ENCODE peak calls at places on chromosomes 7 and 10, in four cellular contexts. Y is K562, R is HCT116, S is HepG2. G is an unnamed sample. For H3K4me1, the result is how much of the 10 kb centered on the place peaks cover.

GRCh38 chr7:151411551-151411950 is 1.7 kb upstream of the WDR86 start:
- DNase-seq in Y (peak), R (no peak), S (no peak), G (no peak)

GRCh38 chr10:114477285-114477684 is 73.0 kb upstream of the AFAP1L2 start:
- DNase-seq in Y (no peak), R (no peak), S (peak), G (no peak)

GRCh38 chr7:46257766-46258448 is 336.8 kb upstream of the IGFBP3 start:
- DNase-seq in Y (no peak), R (peak), S (no peak), G (peak)

GRCh38 chr7:53358301-53358700 is 322.9 kb downstream of the POM121L12 start:
- DNase-seq in Y (no peak), R (no peak), S (no peak), G (no peak)

GRCh38 chr10:36280886-36281499 is 638.9 kb upstream of the FZD8 start:
- DNase-seq in Y (no peak), R (no peak), S (no peak), G (no peak)

GRCh38 chr10:77328272-77328816 is 309.3 kb downstream of the KCNMA1 start:
- DNase-seq in Y (peak), R (no peak), S (peak), G (no peak)

GRCh38 chr10:26486985-26487850 is 49.1 kb downstream of the APBB1IP start:
- DNase-seq in Y (no peak), R (peak), S (peak), G (no peak)

GRCh38 chr7:25012254-25012653 is 32.3 kb upstream of the OSBPL3 start:
- DNase-seq in Y (no peak), R (no peak), S (no peak), G (no peak)

GRCh38 chr7:41733063-41733398 is 30.1 kb upstream of the INHBA start:
- DNase-seq in Y (no peak), R (no peak), S (no peak), G (no peak)

GRCh38 chr7:78039791-78040776 is 241.5 kb downstream of the PHTF2 start:
- DNase-seq in Y (peak), R (peak), S (no peak), G (no peak)

GRCh38 chr10:14477408-14477710 is 146.6 kb upstream of the FRMD4A start:
- DNase-seq in Y (no peak), R (no peak), S (no peak), G (no peak)

GRCh38 chr10:33334170-33334838 is at the start of gene NRP1:
- DNase-seq in Y (no peak), R (no peak), S (no peak), G (no peak)

GRCh38 chr7:26616235-26616634 is 248.2 kb downstream of the SKAP2 start:
- DNase-seq in Y (peak), R (peak), S (no peak), G (no peak)

GRCh38 chr7:45924283-45924682 is 3.2 kb upstream of the IGFBP3 start:
- DNase-seq in Y (no peak), R (no peak), S (no peak), G (no peak)

GRCh38 chr10:3538850-3539531 is 246.0 kb downstream of the KLF6 start:
- DNase-seq in Y (peak), R (no peak), S (no peak), G (no peak)

GRCh38 chr7:139828880-139829653 is at the start of gene TBXAS1:
- DNase-seq in Y (no peak), R (no peak), S (no peak), G (no peak)

GRCh38 chr7:112556633-112557032 is 75.8 kb downstream of the LSMEM1 start:
- DNase-seq in Y (no peak), R (no peak), S (no peak), G (no peak)

GRCh38 chr10:129521161-129522025 is 54.4 kb downstream of the MGMT start:
- DNase-seq in Y (no peak), R (no peak), S (no peak), G (no peak)

GRCh38 chr7:12294701-12295100 is 83.6 kb downstream of the TMEM106B start:
- DNase-seq in Y (no peak), R (no peak), S (no peak), G (no peak)

GRCh38 chr10:24427678-24428409 is 218.9 kb downstream of the KIAA1217 start:
- DNase-seq in Y (no peak), R (no peak), S (no peak), G (no peak)

GRCh38 chr7:25263292-25263691 is 35.0 kb upstream of the NPVF start:
- DNase-seq in Y (no peak), R (no peak), S (no peak), G (no peak)

GRCh38 chr7:2926898-2927405 is 82.8 kb upstream of the GNA12 start:
- DNase-seq in Y (no peak), R (no peak), S (no peak), G (no peak)

GRCh38 chr10:74071151-74071550 is 73.2 kb downstream of the VCL start:
- DNase-seq in Y (no peak), R (no peak), S (no peak), G (no peak)

GRCh38 chr10:89959433-89960110 is 258.2 kb downstream of the KIF20B start:
- DNase-seq in Y (no peak), R (no peak), S (no peak), G (no peak)

GRCh38 chr7:50664461-50664922 is 99.3 kb upstream of the DDC start:
- DNase-seq in Y (no peak), R (peak), S (no peak), G (no peak)

GRCh38 chr10:77566228-77566627 is 71.4 kb downstream of the KCNMA1 start:
- DNase-seq in Y (no peak), R (no peak), S (no peak), G (no peak)

GRCh38 chr7:129315916-129316315 is 91.1 kb downstream of the AHCYL2 start:
- DNase-seq in Y (no peak), R (no peak), S (no peak), G (no peak)

GRCh38 chr10:99779335-99779734 is 3.1 kb upstream of the ABCC2 start:
- DNase-seq in Y (no peak), R (no peak), S (peak), G (peak)

GRCh38 chr7:42502022-42502421 is 265.0 kb upstream of the GLI3 start:
- DNase-seq in Y (no peak), R (no peak), S (no peak), G (no peak)

GRCh38 chr10:51297438-51297837 is 223.2 kb downstream of the PRKG1 start:
- DNase-seq in Y (no peak), R (no peak), S (no peak), G (no peak)

GRCh38 chr7:158420591-158421340 is 166.9 kb downstream of the PTPRN2 start:
- DNase-seq in Y (no peak), R (no peak), S (no peak), G (no peak)

GRCh38 chr7:2099036-2099957 is 133.4 kb downstream of the MAD1L1 start:
- DNase-seq in Y (peak), R (no peak), S (no peak), G (no peak)

GRCh38 chr7:97421307-97421905 is 303.9 kb downstream of the SDHAF3 start:
- DNase-seq in Y (no peak), R (no peak), S (no peak), G (no peak)

GRCh38 chr10:4131407-4132215 is 346.6 kb upstream of the KLF6 start:
- DNase-seq in Y (no peak), R (no peak), S (no peak), G (no peak)

GRCh38 chr10:70174058-70174741 is 3.9 kb upstream of the SAR1A start:
- DNase-seq in Y (peak), R (no peak), S (peak), G (no peak)

GRCh38 chr10:95440756-95441546 is 120.2 kb downstream of the SORBS1 start:
- DNase-seq in Y (no peak), R (no peak), S (peak), G (no peak)
- H3K4me1 ChIP-seq in Y (under half), R (under half), S (half or more), G (under half)

DNA sequence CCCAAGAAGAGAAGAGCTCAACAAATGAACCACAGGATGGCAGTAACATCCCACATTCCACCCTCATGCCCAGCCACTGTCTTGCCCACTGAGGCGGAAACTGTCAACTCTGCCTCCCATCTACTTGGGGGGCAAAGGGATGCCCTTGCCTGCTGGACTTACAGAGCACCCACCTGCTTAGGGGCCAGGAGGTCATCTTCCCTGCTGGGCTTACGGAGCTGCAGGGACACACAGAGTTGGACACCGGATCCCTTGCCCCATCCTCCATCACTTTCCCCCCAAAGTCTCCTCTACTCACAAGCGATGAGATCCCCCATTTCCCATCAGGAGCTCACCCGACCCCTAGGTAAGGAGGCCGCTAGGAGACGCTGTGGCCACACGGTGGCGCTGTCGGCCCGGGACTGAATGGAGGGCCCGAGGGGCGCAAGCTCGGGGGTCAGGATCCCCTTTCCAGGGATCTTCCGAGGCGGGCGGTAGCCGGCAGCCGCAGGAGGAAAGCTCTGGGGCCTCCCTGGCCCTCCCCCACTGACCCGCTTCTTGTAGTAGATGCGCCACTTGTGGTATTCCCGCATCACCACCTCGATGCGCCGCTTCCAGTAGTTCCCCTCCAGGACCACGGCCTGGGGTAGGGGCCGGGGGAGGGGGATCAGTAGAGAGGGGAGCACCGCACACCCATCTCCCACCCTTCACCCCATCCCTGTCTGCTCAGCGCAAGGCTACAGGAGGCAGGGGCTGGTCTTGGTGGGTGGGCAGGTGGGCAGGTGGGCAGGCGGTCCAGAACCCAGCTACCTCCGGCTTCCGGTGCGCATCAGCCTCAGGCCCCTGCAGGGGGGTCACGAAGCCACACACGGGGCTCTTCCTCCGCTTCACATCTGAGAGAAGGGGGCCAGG is 17.3 kb downstream of the MLXIPL start:
- DNase-seq in Y (peak), R (no peak), S (peak), G (no peak)
- H3K4me3 ChIP-seq in Y (no peak), R (no peak), S (no peak), G (no peak)

DNA sequence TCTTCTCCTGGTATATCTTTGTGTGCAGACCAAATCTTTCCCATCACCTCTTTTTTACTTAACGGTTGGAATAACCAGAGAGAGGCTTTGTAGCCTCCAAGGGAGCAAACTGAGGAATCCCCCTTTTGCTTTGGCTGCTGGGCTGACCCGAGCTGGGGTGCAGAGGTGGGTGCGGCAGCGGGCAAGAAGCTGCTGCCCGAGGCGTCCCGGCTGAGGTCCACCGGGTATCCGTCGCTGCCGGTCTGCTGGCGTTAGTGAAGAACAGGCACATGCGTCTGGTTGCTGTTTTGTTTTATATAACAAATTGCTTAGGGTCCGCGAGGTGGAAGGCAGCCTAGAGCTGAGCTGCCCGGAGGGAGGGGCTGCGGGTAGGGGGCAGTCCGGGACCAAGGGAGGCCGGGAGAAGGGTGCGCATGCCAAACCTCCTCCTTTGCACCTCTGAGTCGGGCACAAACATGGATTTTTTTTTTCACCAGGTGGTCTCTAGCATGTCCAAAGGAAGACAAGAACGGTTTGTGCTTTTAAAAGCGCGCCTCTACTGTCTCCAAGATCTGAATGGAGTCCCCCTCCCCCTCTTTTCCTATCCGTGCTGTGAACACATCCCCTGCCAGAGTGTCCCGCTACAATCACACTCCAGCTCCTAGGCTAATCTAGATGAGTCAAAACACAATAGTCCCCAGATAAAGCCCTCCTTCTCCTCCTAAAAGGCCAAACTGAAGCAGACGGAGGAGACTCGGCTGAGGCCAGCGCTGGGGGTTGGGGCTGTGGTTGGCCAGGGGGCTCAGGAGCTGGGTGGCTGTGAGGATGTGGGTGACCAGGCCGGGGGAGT is 6.8 kb upstream of the GATA3 start:
- DNase-seq in Y (no peak), R (no peak), S (no peak), G (no peak)
- TF ChIP-seq TCF7L2 in Y (no peak), R (no peak), S (no peak), G (no peak)

DNA sequence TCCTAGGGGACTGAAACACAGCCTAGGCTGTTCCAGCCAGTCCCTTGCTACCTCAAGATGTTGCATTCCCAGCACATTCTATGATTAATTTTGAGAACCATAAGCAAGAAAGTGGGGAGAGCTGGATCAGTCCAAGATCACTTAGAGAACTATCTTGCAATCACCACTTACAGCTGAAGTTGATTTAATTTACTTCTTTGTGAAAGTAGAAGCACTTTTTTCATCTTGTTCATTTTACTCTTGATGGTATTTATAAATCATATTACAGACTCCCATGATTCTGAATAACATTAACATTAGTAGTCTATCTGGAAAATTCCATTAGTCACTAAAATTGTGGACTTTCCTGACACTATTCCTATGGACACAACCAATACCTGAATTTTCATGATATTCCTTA is 118.5 kb downstream of the ETV1 start:
- DNase-seq in Y (no peak), R (no peak), S (no peak), G (no peak)
- H3K4me1 ChIP-seq in Y (under half), R (under half), S (under half), G (under half)